ENCODE peak calls at places on chromosomes 16 and 17, in five cellular contexts. B is right cardiac atrium, E is mesendoderm, W is IMR-90, C is left ventricle myocardium inferior. M is an unnamed sample. For H3K4me1, the result is how much of the 10 kb centered on the place peaks cover.

GRCh38 chr16:78363843-78364242 is 264.4 kb downstream of the WWOX start:
- DNase-seq in W (no peak), E (peak), C (no peak), B (no peak), M (no peak)

GRCh38 chr17:30095507-30096244 is 20.9 kb upstream of the NSRP1 start:
- DNase-seq in E (peak), B (no peak), C (no peak), W (peak), M (no peak)

GRCh38 chr16:85752511-85753420 is 1.9 kb upstream of the C16orf74 start:
- DNase-seq in E (peak), B (no peak), C (peak), W (peak), M (no peak)

GRCh38 chr17:19987897-19988296 is 10.3 kb upstream of the AKAP10 start:
- DNase-seq in W (no peak), E (no peak), B (no peak), C (no peak), M (no peak)

GRCh38 chr17:66843606-66844005 is 8.7 kb downstream of the CACNG5 start:
- DNase-seq in W (no peak), E (no peak), B (no peak), C (no peak), M (no peak)

GRCh38 chr17:66858182-66859083 is 23.5 kb downstream of the CACNG5 start:
- DNase-seq in C (no peak), W (no peak), E (peak), B (no peak), M (no peak)

GRCh38 chr16:927931-928330 is 42.9 kb downstream of the LMF1 start:
- DNase-seq in C (no peak), B (no peak), E (no peak), W (no peak), M (no peak)

GRCh38 chr17:78476973-78477372 is 98.5 kb downstream of the PGS1 start:
- DNase-seq in B (no peak), C (no peak), E (peak), W (no peak), M (no peak)

GRCh38 chr16:24075929-24076716 is 180.0 kb upstream of the CACNG3 start:
- DNase-seq in B (no peak), C (no peak), W (no peak), E (peak), M (no peak)

GRCh38 chr16:3023669-3024478 is at the start of the genes HCFC1R1 and THOC6:
- DNase-seq in W (peak), C (peak), E (peak), B (peak), M (peak)

GRCh38 chr16:66846831-66847230 is 2.6 kb downstream of the CA7 start:
- DNase-seq in E (no peak), W (no peak), C (no peak), B (no peak), M (no peak)

GRCh38 chr17:81339502-81340296 is 44.6 kb upstream of the SLC38A10 start:
- DNase-seq in E (peak), C (no peak), B (peak), W (no peak), M (no peak)

GRCh38 chr16:58099097-58099955 is 29.9 kb downstream of the CFAP20 start:
- DNase-seq in E (no peak), W (no peak), B (no peak), C (no peak), M (no peak)

GRCh38 chr16:69035375-69035774 is 70.1 kb upstream of the HAS3 start:
- DNase-seq in W (no peak), B (no peak), C (no peak), E (no peak), M (no peak)

GRCh38 chr16:67873435-67874146 is 739 bp downstream of the EDC4 start:
- DNase-seq in C (no peak), W (peak), E (no peak), B (no peak), M (no peak)

GRCh38 chr17:77352441-77352840 is 211.7 kb downstream of the SEC14L1 start:
- DNase-seq in E (no peak), C (no peak), W (no peak), B (no peak), M (no peak)

GRCh38 chr17:37671813-37672544 is 28.7 kb upstream of the DDX52 start:
- DNase-seq in C (no peak), W (peak), B (no peak), E (no peak), M (no peak)

GRCh38 chr17:37664214-37664613 is 21.0 kb upstream of the DDX52 start:
- DNase-seq in W (no peak), B (no peak), E (no peak), C (no peak), M (no peak)

GRCh38 chr17:37662358-37662757 is 19.1 kb upstream of the DDX52 start:
- DNase-seq in W (no peak), B (no peak), C (no peak), E (no peak), M (no peak)

GRCh38 chr17:37671028-37671812 is 28.0 kb upstream of the DDX52 start:
- DNase-seq in B (no peak), W (no peak), C (no peak), E (no peak), M (no peak)

GRCh38 chr17:37667039-37667438 is 23.8 kb upstream of the DDX52 start:
- DNase-seq in E (no peak), C (no peak), W (no peak), B (no peak), M (no peak)
- H3K4me1 ChIP-seq in E (under half), C (under half), W (under half), B (under half), M (under half)

DNA sequence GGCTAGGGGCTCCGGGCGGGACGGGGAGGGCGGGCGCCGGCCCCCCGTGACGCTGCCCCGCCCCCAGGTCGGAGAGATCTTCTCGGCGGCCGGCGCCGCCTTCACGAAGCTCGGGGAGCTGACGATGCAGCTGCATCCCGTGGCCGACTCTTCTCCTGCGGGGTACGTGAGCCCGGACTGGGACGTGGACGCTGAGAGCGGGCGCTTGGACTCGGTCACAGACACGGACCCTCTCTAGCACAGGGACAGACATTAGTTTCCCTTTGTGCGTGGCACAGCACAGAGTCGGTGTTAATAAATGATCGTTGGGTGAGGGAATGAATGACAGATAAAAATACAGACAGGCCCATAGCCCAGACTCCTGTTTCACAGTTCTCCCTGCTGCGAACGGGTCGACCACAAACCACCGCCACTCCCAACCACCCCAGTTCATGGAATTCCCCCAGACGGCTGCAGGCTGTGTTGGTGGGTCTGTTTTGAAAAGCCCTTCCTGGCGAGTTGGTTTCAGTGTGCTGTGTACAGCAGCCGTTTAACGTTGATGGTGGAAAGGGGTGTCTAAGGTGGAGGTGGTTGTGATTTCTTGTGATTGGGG is 2.7 kb downstream of the RNASEK start:
- DNase-seq in B (no peak), E (peak), W (peak), C (no peak), M (no peak)
- H3K4me1 ChIP-seq in B (under half), E (under half), W (under half), C (half or more), M (half or more)

GRCh38 chr17:59357219-59357699 is 25.8 kb downstream of the YPEL2 start:
- DNase-seq in E (no peak), B (no peak), C (no peak), W (no peak), M (no peak)

GRCh38 chr17:59355030-59355694 is 23.7 kb downstream of the YPEL2 start:
- DNase-seq in C (no peak), B (no peak), W (no peak), E (no peak), M (no peak)

GRCh38 chr17:59355695-59356323 is 24.4 kb downstream of the YPEL2 start:
- DNase-seq in W (no peak), B (no peak), C (no peak), E (no peak), M (no peak)

GRCh38 chr17:59356543-59357218 is 25.2 kb downstream of the YPEL2 start:
- DNase-seq in B (no peak), C (no peak), W (peak), E (no peak), M (no peak)

GRCh38 chr17:59357929-59358328 is 26.5 kb downstream of the YPEL2 start:
- DNase-seq in B (no peak), W (peak), E (no peak), C (no peak), M (no peak)
- H3K4me1 ChIP-seq in B (under half), W (under half), E (under half), C (half or more), M (under half)

DNA sequence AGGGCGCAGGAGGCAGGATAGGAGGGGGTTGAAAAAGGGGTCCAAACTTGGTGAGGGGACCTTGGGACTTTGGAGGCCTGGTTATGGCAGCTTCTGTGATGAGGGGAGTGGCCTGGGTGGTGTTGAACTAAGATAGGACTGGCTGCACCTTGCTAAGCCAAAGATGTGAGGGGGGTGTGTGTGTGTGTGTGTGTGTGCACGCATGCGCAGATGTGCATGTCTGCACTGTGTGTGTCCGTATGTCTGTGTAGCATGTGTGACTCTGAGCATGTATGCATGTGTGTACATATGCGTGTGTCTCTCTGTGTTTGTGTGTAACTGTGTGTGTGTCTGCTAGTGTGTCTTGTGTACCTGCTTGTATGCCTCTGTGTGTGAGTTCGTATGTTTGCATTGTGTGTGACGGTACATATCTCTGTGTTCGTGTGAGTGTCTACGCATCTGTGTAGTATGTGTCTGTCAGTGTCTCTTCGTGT is 4.1 kb downstream of the SLC16A5 start:
- DNase-seq in E (no peak), C (no peak), W (no peak), B (no peak), M (no peak)
- H3K4me1 ChIP-seq in E (under half), C (half or more), W (under half), B (under half), M (under half)

GRCh38 chr17:36209575-36209974 is 1.3 kb upstream of the CCL4L2 start:
- DNase-seq in E (no peak), W (no peak), C (no peak), B (no peak), M (no peak)
- H3K4me1 ChIP-seq in E (under half), W (under half), C (under half), B (under half), M (under half)

GRCh38 chr16:53084736-53085538 is 30.1 kb downstream of the CHD9 start:
- DNase-seq in B (no peak), E (no peak), W (no peak), C (no peak), M (no peak)

GRCh38 chr16:53082509-53082908 is 27.7 kb downstream of the CHD9 start:
- DNase-seq in B (no peak), E (no peak), C (no peak), W (no peak), M (no peak)

GRCh38 chr16:53081686-53082407 is 27.1 kb downstream of the CHD9 start:
- DNase-seq in C (no peak), B (no peak), W (no peak), E (no peak), M (no peak)

GRCh38 chr16:53084141-53084541 is 29.4 kb downstream of the CHD9 start:
- DNase-seq in E (no peak), C (no peak), W (no peak), B (no peak), M (no peak)

DNA sequence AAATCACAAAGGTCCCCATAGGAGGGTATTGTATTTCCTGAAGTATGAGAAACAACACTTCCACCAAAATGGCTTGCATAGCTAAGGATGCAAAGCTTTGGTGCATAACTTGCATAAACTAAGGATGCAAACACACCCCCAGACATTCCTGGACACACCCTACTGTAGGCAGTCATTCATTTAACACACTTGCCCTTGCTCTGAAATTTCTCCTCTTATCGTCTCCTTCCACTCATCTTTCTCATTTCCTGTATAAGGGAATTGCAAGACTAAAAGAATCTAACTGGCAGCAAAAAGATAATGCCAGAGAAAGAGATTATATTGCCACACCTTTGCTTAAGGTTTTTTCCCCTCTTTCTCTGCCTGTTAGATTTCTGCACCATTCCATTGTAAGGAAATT is 28.3 kb downstream of the CHD9 start:
- DNase-seq in C (no peak), B (no peak), W (peak), E (no peak), M (no peak)
- H3K4me1 ChIP-seq in C (half or more), B (under half), W (under half), E (under half), M (half or more)

M was measured in heart left ventricle.